ENCODE peak calls at places on chromosomes 2 and 18, in ten cellular contexts. E is nephron progenitor cell; S is foreskin fibroblast; Z is left lung; K is CD8-positive, alpha-beta T cell; H is pancreas; J is PC-9; O is stomach; I is heart left ventricle; Q is MM.1S. P is an unnamed sample.

GRCh38 chr18:21820035-21820810 is 79.6 kb downstream of the MIB1 start:
- DNase-seq in E (no peak), S (peak; percentile 30), Z (no peak), K (no peak), H (no peak), J (no peak), O (no peak), I (no peak), Q (no peak), P (no peak)

GRCh38 chr2:56130463-56131070 is 53.2 kb upstream of the CCDC85A start:
- DNase-seq in E (peak; percentile 27), S (peak; percentile 56), Z (no peak), K (no peak), H (no peak), J (peak; percentile 29), O (no peak), I (no peak), Q (peak; percentile 28), P (no peak)

GRCh38 chr2:176679306-176679705 is 410.1 kb downstream of the MTX2 start:
- DNase-seq in E (no peak), S (no peak), Z (no peak), K (no peak), H (no peak), J (no peak), O (no peak), I (no peak), Q (no peak), P (no peak)

GRCh38 chr18:62767321-62767720 is 52.0 kb downstream of the PHLPP1 start:
- DNase-seq in E (no peak), S (peak; percentile 51), Z (no peak), K (no peak), H (no peak), J (no peak), O (no peak), I (no peak), Q (no peak), P (no peak)

GRCh38 chr2:19885791-19886190 is 16.0 kb downstream of the TTC32 start:
- DNase-seq in E (no peak), S (no peak), Z (no peak), K (no peak), H (no peak), J (no peak), O (no peak), I (no peak), Q (no peak), P (no peak)

GRCh38 chr2:221347471-221347870 is 224.6 kb downstream of the EPHA4 start:
- DNase-seq in E (no peak), S (peak; percentile 84), Z (no peak), K (no peak), H (no peak), J (no peak), O (no peak), I (no peak), Q (no peak), P (no peak)

GRCh38 chr2:200308421-200309295 is 2.2 kb downstream of the SPATS2L start:
- DNase-seq in E (no peak), S (peak; percentile 51), Z (no peak), K (no peak), H (no peak), J (no peak), O (no peak), I (no peak), Q (no peak), P (no peak)

GRCh38 chr2:151338115-151338514 is 19.3 kb upstream of the TNFAIP6 start:
- DNase-seq in E (no peak), S (peak; percentile 42), Z (no peak), K (no peak), H (no peak), J (no peak), O (no peak), I (no peak), Q (no peak), P (no peak)

GRCh38 chr18:13313006-13313661 is 94.6 kb downstream of the LDLRAD4 start:
- DNase-seq in E (no peak), S (no peak), Z (no peak), K (no peak), H (no peak), J (no peak), O (peak; percentile 58), I (no peak), Q (no peak), P (no peak)

GRCh38 chr2:187553908-187554703 is at the start of gene TFPI:
- DNase-seq in E (no peak), S (peak; percentile 82), Z (no peak), K (no peak), H (peak; percentile 24), J (no peak), O (no peak), I (peak; percentile 26), Q (no peak), P (no peak)

GRCh38 chr2:204737296-204737695 is 192.0 kb downstream of the PARD3B start:
- DNase-seq in E (no peak), S (no peak), Z (no peak), K (no peak), H (no peak), J (no peak), O (no peak), I (no peak), Q (no peak), P (no peak)

GRCh38 chr18:3148930-3149535 is 70.7 kb downstream of the MYOM1 start:
- DNase-seq in E (peak; percentile 22), S (peak; percentile 64), Z (no peak), K (no peak), H (no peak), J (no peak), O (no peak), I (no peak), Q (no peak), P (no peak)

GRCh38 chr2:47276061-47276460 is 121.0 kb upstream of the STPG4 start:
- DNase-seq in E (no peak), S (no peak), Z (no peak), K (no peak), H (no peak), J (no peak), O (no peak), I (no peak), Q (no peak), P (no peak)

GRCh38 chr2:23803965-23804542 is 122.9 kb downstream of the ATAD2B start:
- DNase-seq in E (no peak), S (peak; percentile 31), Z (no peak), K (no peak), H (peak; percentile 31), J (peak; percentile 8), O (peak; percentile 33), I (no peak), Q (no peak), P (no peak)

GRCh38 chr2:86025976-86026743 is 79.5 kb downstream of the POLR1A start:
- DNase-seq in E (no peak), S (no peak), Z (no peak), K (no peak), H (no peak), J (no peak), O (no peak), I (no peak), Q (no peak), P (no peak)

GRCh38 chr18:24189007-24189528 is 50.2 kb downstream of the CABYR start:
- DNase-seq in E (no peak), S (no peak), Z (no peak), K (no peak), H (no peak), J (no peak), O (no peak), I (no peak), Q (peak; percentile 61), P (no peak)

GRCh38 chr18:74139414-74139813 is 8.2 kb downstream of the FBXO15 start:
- DNase-seq in E (no peak), S (peak; percentile 24), Z (no peak), K (no peak), H (no peak), J (no peak), O (no peak), I (no peak), Q (no peak), P (no peak)

GRCh38 chr18:12455511-12455910 is 47.8 kb downstream of the PRELID3A start:
- DNase-seq in E (no peak), S (peak; percentile 49), Z (no peak), K (no peak), H (no peak), J (no peak), O (no peak), I (no peak), Q (no peak), P (no peak)

GRCh38 chr2:214706986-214707385 is 102.5 kb downstream of the BARD1 start:
- DNase-seq in E (no peak), S (no peak), Z (no peak), K (no peak), H (peak; percentile 32), J (no peak), O (peak; percentile 30), I (no peak), Q (no peak), P (no peak)

GRCh38 chr2:219998714-219999227 is 371.3 kb downstream of the SLC4A3 start:
- DNase-seq in E (no peak), S (no peak), Z (no peak), K (no peak), H (no peak), J (no peak), O (no peak), I (no peak), Q (no peak), P (no peak)
- TF ChIP-seq CTCF in E (no peak), S (no peak), Z (no peak), K (no peak), H (no peak), J (peak; percentile 23), O (no peak), I (no peak), Q (peak; percentile 24), P (no peak)

GRCh38 chr2:233928594-233929351 is 11.6 kb downstream of the TRPM8 start:
- DNase-seq in E (peak; percentile 64), S (peak; percentile 33), Z (no peak), K (no peak), H (no peak), J (peak; percentile 51), O (peak; percentile 33), I (no peak), Q (no peak), P (no peak)
- TF ChIP-seq CTCF in E (peak; percentile 73), S (peak; percentile 44), Z (peak; percentile 10), K (peak; percentile 32), H (no peak), J (peak; percentile 73), O (no peak), I (no peak), Q (peak; percentile 57), P (peak; percentile 23)

DNA sequence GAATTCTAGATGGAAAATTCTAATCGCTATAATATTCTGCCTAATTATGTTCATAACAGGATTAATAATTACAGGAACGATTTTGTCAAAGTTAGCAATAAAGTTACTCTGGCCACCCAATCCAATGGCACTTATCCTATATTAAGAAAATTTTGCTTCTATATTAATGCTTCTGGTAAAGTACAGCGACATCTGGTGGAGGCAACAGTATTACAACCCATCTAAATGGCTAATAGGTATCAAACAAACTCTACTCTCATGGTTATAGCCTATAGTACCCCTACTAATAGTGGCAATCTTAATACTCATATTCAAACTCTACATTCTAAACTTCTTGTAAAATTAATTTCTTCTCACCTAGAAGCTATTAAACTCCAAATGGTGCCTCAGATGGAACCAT is 1084.7 kb upstream of the LRRTM1 start:
- DNase-seq in E (no peak), S (no peak), Z (no peak), K (no peak), H (no peak), J (no peak), O (no peak), I (no peak), Q (no peak), P (no peak)
- TF ChIP-seq CTCF in E (no peak), S (no peak), Z (no peak), K (no peak), H (no peak), J (peak; percentile 59), O (no peak), I (no peak), Q (peak; percentile 39), P (no peak)

GRCh38 chr2:226640501-226640900 is 159.1 kb downstream of the IRS1 start:
- DNase-seq in E (no peak), S (no peak), Z (no peak), K (no peak), H (no peak), J (no peak), O (no peak), I (no peak), Q (no peak), P (no peak)
- TF ChIP-seq CTCF in E (no peak), S (no peak), Z (no peak), K (no peak), H (no peak), J (no peak), O (no peak), I (no peak), Q (no peak), P (no peak)